ENCODE peak calls at places on chromosomes 4 and X, in four cellular contexts. R, A, H and Y are unnamed samples.
A peak's percentile ranks its signal among the peaks of the same experiment; 100 is the strongest.

GRCh38 chr4:74772106-74772505 is 22.2 kb downstream of the BTC start:
- DNase-seq in H (no peak), R (no peak), A (no peak), Y (no peak)

GRCh38 chrX:116863029-116863428 is 400.3 kb upstream of the CT83 start:
- DNase-seq in H (no peak), R (no peak), A (no peak), Y (no peak)

GRCh38 chr4:73844352-73844751 is 7.9 kb downstream of the CXCL6 start:
- DNase-seq in A (no peak), H (no peak), R (no peak), Y (peak; percentile 55)

GRCh38 chr4:186485621-186486062 is 69.7 kb downstream of the MTNR1A start:
- DNase-seq in R (no peak), A (no peak), H (peak; percentile 59), Y (no peak)

GRCh38 chr4:101393256-101393655 is 45.9 kb upstream of the PPP3CA start:
- DNase-seq in R (no peak), A (no peak), H (no peak), Y (no peak)

GRCh38 chr4:173231916-173232315 is 63.3 kb downstream of the GALNT7 start:
- DNase-seq in R (no peak), A (no peak), H (no peak), Y (no peak)

GRCh38 chrX:18994713-18995112 is 10.8 kb upstream of the PHKA2 start:
- DNase-seq in A (no peak), H (no peak), R (no peak), Y (peak; percentile 62)

GRCh38 chr4:183400035-183400434 is 44.4 kb upstream of the CDKN2AIP start:
- DNase-seq in H (no peak), R (no peak), A (no peak), Y (no peak)

GRCh38 chr4:113639311-113639710 is 122.2 kb downstream of the CAMK2D start:
- DNase-seq in A (no peak), R (no peak), H (no peak), Y (no peak)

GRCh38 chr4:153499005-153499404 is 32.8 kb downstream of the TMEM131L start:
- DNase-seq in R (no peak), H (no peak), A (no peak), Y (no peak)

GRCh38 chrX:19964017-19964710 is 26.7 kb downstream of the BCLAF3 start:
- DNase-seq in A (no peak), H (no peak), R (no peak), Y (no peak)

GRCh38 chr4:76792418-76792817 is 105.5 kb downstream of the SOWAHB start:
- DNase-seq in R (no peak), A (no peak), H (no peak), Y (no peak)

GRCh38 chrX:8042304-8042703 is 115.1 kb upstream of the PNPLA4 start:
- DNase-seq in R (no peak), H (no peak), A (no peak), Y (no peak)

GRCh38 chr4:48129307-48130014 is 4.6 kb downstream of the TXK start:
- DNase-seq in A (peak; percentile 54), H (peak; percentile 69), R (no peak), Y (no peak)

GRCh38 chr4:44145868-44146267 is 302.7 kb downstream of the KCTD8 start:
- DNase-seq in H (no peak), R (no peak), A (no peak), Y (peak; percentile 45)

GRCh38 chr4:102578819-102579218 is 77.7 kb downstream of the NFKB1 start:
- DNase-seq in A (no peak), R (no peak), H (no peak), Y (no peak)

GRCh38 chr4:627751-628150 is 2.4 kb downstream of the PDE6B start:
- DNase-seq in R (no peak), H (peak; percentile 54), A (no peak), Y (no peak)

GRCh38 chr4:6469898-6470501 is 2.4 kb downstream of the PPP2R2C start:
- DNase-seq in R (no peak), H (no peak), A (no peak), Y (no peak)

GRCh38 chr4:7383251-7383650 is 51.5 kb downstream of the PSAPL1 start:
- DNase-seq in H (no peak), A (no peak), R (no peak), Y (no peak)

GRCh38 chr4:42570221-42570620 is 86.7 kb downstream of the ATP8A1 start:
- DNase-seq in R (peak; percentile 71), H (no peak), A (peak; percentile 79), Y (no peak)

GRCh38 chrX:67780694-67781109 is 236.9 kb downstream of the AR start:
- DNase-seq in A (peak; percentile 86), H (no peak), R (peak; percentile 85), Y (peak; percentile 91)

GRCh38 chr4:7906171-7906581 is 33.5 kb downstream of the AFAP1 start:
- DNase-seq in H (no peak), A (no peak), R (no peak), Y (no peak)

GRCh38 chr4:31081375-31081774 is 361.2 kb downstream of the PCDH7 start:
- DNase-seq in H (no peak), R (no peak), A (no peak), Y (no peak)

GRCh38 chrX:3066555-3066954 is 25.3 kb downstream of the ARSF start:
- DNase-seq in A (peak; percentile 53), R (no peak), H (no peak), Y (no peak)

GRCh38 chr4:148787831-148788477 is 345.7 kb upstream of the NR3C2 start:
- DNase-seq in A (no peak), R (no peak), H (no peak), Y (no peak)

GRCh38 chr4:75867135-75867534 is 35.1 kb downstream of the PPEF2 start:
- DNase-seq in R (no peak), H (no peak), A (no peak), Y (no peak)

GRCh38 chr4:60129740-60130139 is 1070.4 kb upstream of the ADGRL3 start:
- DNase-seq in R (no peak), A (no peak), H (no peak), Y (no peak)

GRCh38 chr4:13371050-13371449 is 113.1 kb downstream of the RAB28 start:
- DNase-seq in H (no peak), R (no peak), A (no peak), Y (no peak)

GRCh38 chr4:74540193-74540592 is 95.3 kb downstream of the AREG start:
- DNase-seq in R (no peak), A (no peak), H (no peak), Y (no peak)

GRCh38 chr4:94574050-94574449 is 122.3 kb downstream of the PDLIM5 start:
- DNase-seq in H (no peak), A (no peak), R (no peak), Y (no peak)

GRCh38 chr4:139740531-139741041 is 75.0 kb downstream of the MGST2 start:
- DNase-seq in H (no peak), A (peak; percentile 81), R (peak; percentile 52), Y (peak; percentile 90)

GRCh38 chr4:133402616-133403015 is 253.5 kb downstream of the PCDH10 start:
- DNase-seq in A (no peak), R (no peak), H (no peak), Y (peak; percentile 8)

GRCh38 chr4:145609494-145610427 is 9.4 kb upstream of the MMAA start:
- DNase-seq in A (no peak), R (peak; percentile 57), H (no peak), Y (peak; percentile 82)

GRCh38 chrX:28920554-28920953 is 333.3 kb downstream of the IL1RAPL1 start:
- DNase-seq in A (no peak), H (no peak), R (no peak), Y (no peak)

GRCh38 chrX:128051526-128051925 is 677 bp downstream of the ACTRT1 start:
- DNase-seq in H (no peak), A (no peak), R (no peak), Y (no peak)

GRCh38 chrX:128057421-128057820 is 5.2 kb upstream of the ACTRT1 start:
- DNase-seq in H (no peak), A (no peak), R (no peak), Y (no peak)

GRCh38 chrX:128052303-128052702 is at the start of gene ACTRT1:
- DNase-seq in H (no peak), A (no peak), R (no peak), Y (no peak)
- H3K27ac ChIP-seq in H (no peak within 1 kb of the TSS), A (no peak within 1 kb of the TSS), R (no peak within 1 kb of the TSS), Y (no peak within 1 kb of the TSS)

DNA sequence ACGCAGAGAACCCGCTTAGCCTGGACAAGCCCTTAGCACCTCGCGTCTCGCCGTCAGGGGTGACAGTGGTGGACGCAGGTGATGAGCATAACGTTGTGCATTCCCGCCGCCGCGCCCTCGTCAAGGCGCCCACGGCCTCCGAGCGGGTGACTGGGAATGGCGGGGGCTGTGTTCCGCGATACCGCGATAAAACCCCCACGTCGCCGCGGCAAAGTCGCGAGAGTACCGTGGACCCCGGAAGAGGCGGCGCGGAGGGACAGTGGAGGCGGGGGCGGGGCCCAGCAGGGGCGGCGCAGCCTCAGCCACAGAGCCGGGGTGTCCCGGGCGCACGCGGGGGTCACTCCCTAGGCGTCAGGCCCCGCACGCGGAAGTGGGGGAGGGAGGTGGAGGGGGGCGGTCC is 53.8 kb downstream of the ZFYVE28 start:
- DNase-seq in A (peak; percentile 67), H (peak; percentile 92), R (no peak), Y (peak; percentile 35)
- H3K4me3 ChIP-seq in A (peak overlapping the region; percentile 56), H (peak overlapping the region; percentile 41), R (peak overlapping the region; percentile 21), Y (peak overlapping the region; percentile 53)

DNA sequence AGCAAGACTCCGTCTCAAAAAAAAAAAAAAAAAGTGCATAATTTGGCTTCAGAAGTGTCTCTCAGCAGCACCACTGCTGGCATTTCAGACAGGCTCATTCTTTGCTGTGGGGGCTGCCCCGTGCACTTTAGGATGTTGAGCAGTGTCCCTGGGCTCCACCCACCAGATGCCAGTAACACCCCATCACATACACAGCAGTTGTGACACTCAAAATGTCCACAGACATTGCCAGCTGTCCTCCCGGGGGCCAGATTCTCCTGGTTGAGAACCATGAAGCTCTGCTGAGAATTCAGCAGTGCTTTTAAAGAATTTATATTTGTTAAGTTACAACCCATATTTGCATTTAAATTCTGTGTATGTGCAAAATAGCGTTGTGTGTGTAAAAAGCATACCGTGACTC is 19.3 kb upstream of the CLCN4 start:
- DNase-seq in A (no peak), R (no peak), H (no peak), Y (no peak)
- H3K36me3 ChIP-seq in A (peaks cover 27% of the 10 kb centered on the region), R (peaks cover 28% of the 10 kb centered on the region), H (no peaks in the 10 kb centered on the region), Y (peaks cover 11% of the 10 kb centered on the region)

GRCh38 chr4:17510582-17510981 is 1.3 kb downstream of the QDPR start:
- DNase-seq in A (no peak), R (no peak), H (no peak), Y (no peak)

GRCh38 chr4:17512973-17513665 is 1.2 kb upstream of the QDPR start:
- DNase-seq in R (no peak), H (no peak), A (no peak), Y (no peak)

GRCh38 chr4:17511950-17512795 is at the start of gene QDPR:
- DNase-seq in H (peak; percentile 97), R (peak; percentile 85), A (peak; percentile 91), Y (peak; percentile 31)

GRCh38 chr4:17514865-17515264 is at the start of gene CLRN2:
- DNase-seq in R (no peak), H (no peak), A (no peak), Y (no peak)

GRCh38 chr4:17511041-17511949 is 595 bp downstream of the QDPR start:
- DNase-seq in A (peak; percentile 82), H (no peak), R (peak; percentile 70), Y (peak; percentile 38)
- H3K27ac ChIP-seq in A (peak overlapping the region; percentile 78), H (peak overlapping the region; percentile 71), R (peak overlapping the region; percentile 93), Y (peak overlapping the region; percentile 6)

DNA sequence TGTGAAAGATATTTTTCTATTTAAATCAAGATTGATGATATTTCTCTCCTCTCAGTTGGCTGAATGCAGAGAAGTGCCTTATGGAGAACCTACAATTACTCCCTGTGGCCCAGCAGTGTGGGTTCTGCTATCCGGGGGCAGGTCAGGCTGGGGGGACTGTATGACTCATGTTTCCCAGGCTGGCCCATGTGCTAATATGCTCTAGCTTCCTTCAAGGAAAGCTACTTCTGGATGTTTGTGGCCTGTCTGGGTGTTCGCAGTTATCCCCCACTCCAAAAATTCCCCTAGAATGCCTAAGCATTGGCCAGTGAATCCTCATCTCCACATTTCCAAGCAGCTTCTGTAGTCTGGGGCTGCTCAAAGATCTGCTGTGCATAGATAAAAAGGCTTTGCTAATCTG is 58.9 kb upstream of the SPP1 start:
- DNase-seq in R (no peak), H (no peak), A (no peak), Y (peak; percentile 38)
- H3K4me3 ChIP-seq in R (no peak overlapping the region), H (no peak overlapping the region), A (no peak overlapping the region), Y (no peak overlapping the region)